ENCODE peak calls at places on chromosomes 3 and 15, in four cellular contexts. L is trophoblast cell, C is H9, O is H1. Z is an unnamed sample.

GRCh38 chr3:71176366-71176765 is 407.2 kb downstream of the FOXP1 start:
- DNase-seq in L (no peak), C (peak; percentile 54), O (no peak), Z (peak; percentile 73)

GRCh38 chr3:100697723-100698285 is 11.5 kb upstream of the TFG start:
- DNase-seq in L (no peak), C (no peak), O (no peak), Z (no peak)

GRCh38 chr3:1726741-1727140 is 371.9 kb upstream of the CNTN4 start:
- DNase-seq in L (no peak), C (no peak), O (no peak), Z (no peak)

GRCh38 chr15:31330836-31331235 is 4.2 kb downstream of the KLF13 start:
- DNase-seq in L (no peak), C (no peak), O (no peak), Z (no peak)

GRCh38 chr3:15360786-15361493 is 28.6 kb upstream of the SH3BP5 start:
- DNase-seq in L (no peak), C (no peak), O (no peak), Z (no peak)

GRCh38 chr15:37765809-37766208 is 168.6 kb upstream of the TMCO5A start:
- DNase-seq in L (no peak), C (no peak), O (no peak), Z (peak; percentile 13)

GRCh38 chr3:197352382-197352781 is 54.0 kb upstream of the DLG1 start:
- DNase-seq in L (no peak), C (no peak), O (no peak), Z (no peak)

GRCh38 chr15:45664451-45664850 is 29.6 kb downstream of the SQOR start:
- DNase-seq in L (no peak), C (no peak), O (no peak), Z (peak; percentile 10)

GRCh38 chr3:189914799-189915198 is 205.9 kb downstream of the P3H2 start:
- DNase-seq in L (peak; percentile 54), C (no peak), O (no peak), Z (no peak)

GRCh38 chr3:33173103-33173502 is 45.5 kb downstream of the SUSD5 start:
- DNase-seq in L (no peak), C (no peak), O (no peak), Z (no peak)

GRCh38 chr3:189756651-189757078 is 125.5 kb downstream of the TP63 start:
- DNase-seq in L (peak; percentile 61), C (no peak), O (no peak), Z (peak; percentile 78)

GRCh38 chr15:41934843-41935242 is 37.5 kb downstream of the EHD4 start:
- DNase-seq in L (no peak), C (peak; percentile 66), O (peak; percentile 63), Z (peak; percentile 74)

GRCh38 chr3:45994661-45995369 is 809 bp downstream of the FYCO1 start:
- DNase-seq in L (no peak), C (peak; percentile 48), O (peak; percentile 47), Z (peak; percentile 50)

GRCh38 chr15:70826634-70827033 is 27.3 kb downstream of the LARP6 start:
- DNase-seq in L (peak; percentile 6), C (no peak), O (no peak), Z (no peak)

GRCh38 chr15:58390118-58390517 is 41.7 kb upstream of the LIPC start:
- DNase-seq in L (no peak), C (no peak), O (no peak), Z (no peak)
- H4K8ac ChIP-seq in L (peak overlapping the region; percentile 70), C (no peak overlapping the region), O (no peak overlapping the region), Z (no peak overlapping the region)

GRCh38 chr3:159838936-159839335 is 149.7 kb upstream of the IL12A start:
- DNase-seq in L (no peak), C (no peak), O (no peak), Z (no peak)

GRCh38 chr3:159835126-159835525 is 153.5 kb upstream of the IL12A start:
- DNase-seq in L (no peak), C (no peak), O (no peak), Z (no peak)

GRCh38 chr3:159840900-159841299 is 147.7 kb upstream of the IL12A start:
- DNase-seq in L (no peak), C (no peak), O (no peak), Z (no peak)

GRCh38 chr3:159839561-159840379 is 148.9 kb upstream of the IL12A start:
- DNase-seq in L (no peak), C (peak; percentile 85), O (peak; percentile 76), Z (peak; percentile 87)

DNA sequence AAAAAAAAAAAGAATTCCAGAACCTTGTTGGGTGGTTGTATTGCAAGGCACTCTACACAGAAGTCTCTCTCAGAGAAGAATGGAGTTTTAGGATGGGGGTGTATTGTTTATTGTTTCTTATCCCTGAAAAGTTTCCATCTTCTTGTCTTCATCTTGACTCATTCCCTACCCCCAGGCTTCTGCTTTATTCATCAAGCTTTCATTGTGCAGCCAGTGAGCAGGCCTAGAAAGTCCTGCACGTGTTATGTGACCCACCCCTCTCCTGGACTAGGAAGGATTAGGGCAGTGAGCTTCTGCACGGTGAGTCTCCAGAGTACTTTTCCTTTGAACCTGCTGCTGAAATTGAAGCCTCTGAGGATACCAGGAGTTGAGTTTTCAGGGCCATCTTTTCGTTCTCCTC is 150.9 kb upstream of the IL12A start:
- DNase-seq in L (no peak), C (no peak), O (no peak), Z (no peak)
- H3K79me2 ChIP-seq in L (peaks cover 5% of the 10 kb centered on the region), C (no peaks in the 10 kb centered on the region), O (no peaks in the 10 kb centered on the region), Z (no peaks in the 10 kb centered on the region)

GRCh38 chr3:185943363-185944106 is 5.7 kb upstream of the TRA2B start:
- DNase-seq in L (peak; percentile 90), C (peak; percentile 95), O (peak; percentile 93), Z (peak; percentile 92)
- H4K8ac ChIP-seq in L (peak overlapping the region; percentile 37), C (no peak overlapping the region), O (no peak overlapping the region), Z (no peak overlapping the region)

DNA sequence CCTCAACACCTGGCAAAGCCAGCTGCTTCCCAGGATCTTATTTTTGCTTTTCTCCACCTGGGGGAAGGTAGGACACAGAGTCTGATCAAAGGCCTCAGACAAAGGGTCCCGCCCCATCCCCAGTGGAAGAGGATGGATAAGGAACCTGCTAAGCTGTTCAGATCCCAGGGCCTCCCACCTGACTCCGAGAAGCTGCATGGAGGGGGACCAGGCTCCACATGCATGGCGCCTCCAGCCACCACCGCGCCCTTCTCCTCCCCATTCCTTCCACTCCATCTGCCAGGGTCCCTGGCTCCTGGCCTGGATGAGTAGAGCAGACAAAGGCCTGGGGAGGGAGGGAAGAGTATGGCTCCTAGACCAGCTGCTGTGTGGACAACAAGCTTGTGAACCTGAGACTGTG is 20.0 kb upstream of the CRABP1 start:
- DNase-seq in L (no peak), C (no peak), O (no peak), Z (no peak)
- H3K79me2 ChIP-seq in L (no peaks in the 10 kb centered on the region), C (no peaks in the 10 kb centered on the region), O (no peaks in the 10 kb centered on the region), Z (no peaks in the 10 kb centered on the region)

GRCh38 chr15:48459571-48460461 is 128.6 kb downstream of the DUT start:
- DNase-seq in L (peak; percentile 50), C (no peak), O (no peak), Z (no peak)
- H4K8ac ChIP-seq in L (no peak overlapping the region), C (no peak overlapping the region), O (no peak overlapping the region), Z (no peak overlapping the region)

DNA sequence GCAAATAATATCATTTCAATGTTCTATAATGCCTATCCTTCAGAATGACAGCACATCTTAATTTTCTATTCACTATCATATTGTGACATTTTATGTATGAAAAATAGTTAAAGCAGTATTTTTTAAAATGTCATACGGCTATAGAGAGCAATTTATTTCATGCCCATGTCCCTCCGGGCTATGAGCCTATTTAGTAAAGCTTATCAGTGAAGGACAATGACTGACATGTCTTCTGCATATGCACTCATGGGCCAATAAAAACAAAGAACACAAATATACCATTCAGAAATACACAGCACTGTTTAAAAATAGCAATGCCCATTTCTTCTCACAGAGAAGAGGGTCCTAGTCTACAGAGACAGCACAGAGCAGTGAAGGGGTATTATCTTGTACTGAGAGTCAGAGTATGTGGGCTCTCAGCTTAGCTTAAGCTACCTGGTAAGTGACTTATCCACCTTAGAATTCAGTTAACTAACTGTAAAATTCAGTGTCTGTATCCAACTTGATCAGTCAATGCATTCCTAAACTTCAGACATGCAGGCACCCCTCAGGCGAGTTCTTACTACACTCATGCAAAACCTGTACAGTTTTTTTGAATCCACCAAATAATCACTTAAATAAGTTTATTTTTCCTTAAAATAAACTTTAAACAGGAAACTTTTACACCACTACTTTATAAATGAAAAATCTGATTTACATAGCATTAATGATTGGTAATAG is 9.0 kb downstream of the GOLIM4 start:
- DNase-seq in L (peak; percentile 86), C (no peak), O (no peak), Z (no peak)
- H3K79me2 ChIP-seq in L (no peaks in the 10 kb centered on the region), C (peaks cover 1% of the 10 kb centered on the region), O (peaks cover 3% of the 10 kb centered on the region), Z (peaks cover 39% of the 10 kb centered on the region)

DNA sequence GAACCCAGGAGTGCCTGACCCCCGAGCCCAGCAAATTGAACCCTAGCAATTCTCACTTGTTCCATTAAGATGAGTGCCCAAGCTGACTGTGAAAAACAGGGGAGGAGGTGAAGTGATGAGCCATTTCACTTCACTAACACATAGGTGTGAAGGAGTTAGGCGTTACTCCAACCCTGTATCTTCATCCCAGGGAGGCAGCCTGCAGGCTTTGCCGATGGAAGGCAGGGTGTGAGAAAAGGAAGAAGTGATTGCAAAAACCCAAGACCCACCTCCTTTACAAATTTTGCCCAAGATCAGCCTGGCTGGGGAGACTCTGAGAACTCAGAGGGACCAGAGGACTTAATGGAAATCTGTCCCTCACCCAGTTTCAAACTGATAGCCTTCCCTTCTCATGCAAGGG is 129.7 kb upstream of the WNT5A start:
- DNase-seq in L (no peak), C (no peak), O (no peak), Z (peak; percentile 94)
- H4K8ac ChIP-seq in L (no peak overlapping the region), C (no peak overlapping the region), O (no peak overlapping the region), Z (no peak overlapping the region)

GRCh38 chr3:31531465-31531991 is 1.2 kb upstream of the STT3B start:
- DNase-seq in L (no peak), C (no peak), O (no peak), Z (no peak)

GRCh38 chr3:31534036-31534435 is 1.3 kb downstream of the STT3B start:
- DNase-seq in L (no peak), C (no peak), O (no peak), Z (no peak)

GRCh38 chr3:31531992-31532586 is 636 bp upstream of the STT3B start:
- DNase-seq in L (peak; percentile 100), C (peak; percentile 99), O (peak; percentile 97), Z (peak; percentile 99)

GRCh38 chr3:31533169-31533870 is 595 bp downstream of the STT3B start:
- DNase-seq in L (peak; percentile 18), C (peak; percentile 40), O (peak; percentile 61), Z (peak; percentile 47)

DNA sequence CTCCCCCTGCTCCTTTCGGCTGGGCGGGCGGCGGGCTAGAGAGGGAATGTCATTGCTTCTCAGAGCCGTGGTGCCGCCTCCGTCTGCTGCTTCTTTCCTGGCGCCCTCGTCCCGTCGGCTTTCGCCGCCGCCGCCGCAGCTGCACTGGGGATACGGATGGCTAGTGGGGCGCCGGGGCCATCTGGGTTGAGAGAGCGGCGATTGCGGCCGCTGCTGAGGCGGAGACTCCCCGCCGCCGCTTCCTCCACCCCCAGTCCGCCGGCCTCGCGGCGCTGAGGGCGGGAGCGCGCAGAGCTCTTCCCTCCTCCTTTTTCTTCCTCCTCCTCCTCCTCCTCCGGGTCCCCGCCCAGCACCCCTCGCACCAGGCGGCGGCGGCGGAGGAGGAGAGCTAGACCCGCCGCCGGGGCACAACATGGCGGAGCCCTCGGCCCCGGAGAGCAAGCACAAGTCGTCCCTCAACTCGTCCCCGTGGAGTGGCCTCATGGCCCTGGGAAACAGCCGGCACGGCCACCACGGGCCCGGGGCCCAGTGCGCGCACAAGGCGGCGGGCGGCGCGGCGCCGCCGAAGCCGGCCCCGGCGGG is at the start of gene STT3B:
- DNase-seq in L (peak; percentile 39), C (peak; percentile 78), O (no peak), Z (no peak)
- H3K79me2 ChIP-seq in L (peaks cover 16% of the 10 kb centered on the region), C (peaks cover 12% of the 10 kb centered on the region), O (peaks cover 12% of the 10 kb centered on the region), Z (peaks cover 40% of the 10 kb centered on the region)